ENCODE peak calls at places on chromosomes 4 and X, in ten cellular contexts. Z is caudate nucleus; N is hypothalamus; P is HEK293T; A is endothelial cell; Q is stimulated activated CD8-positive, alpha-beta memory T cell treated with anti-CD3 and anti-CD28 coated beads, Interleukin-12 subunit alpha, Interleukin-12 subunit beta, amount 100 ng/mL, for 1 hour; W is activated T-helper 1 cell treated with anti-CD3 and anti-CD28 coated beads, Interleukin-2, amount 50 U/mL, for 16 hours; O is LoVo; M is BE2C; S is activated CD8-positive, alpha-beta memory T cell treated with anti-CD3 and anti-CD28 coated beads, Interleukin-2, amount 50 U/mL, for 4 hours. I is an unnamed sample.

GRCh38 chrX:47877327-47877726 is 40.6 kb downstream of the ZNF81 start:
- DNase-seq in Z (no peak), N (no peak), P (no peak), A (no peak), Q (no peak), W (no peak), O (no peak), M (no peak), S (no peak), I (no peak)

GRCh38 chr4:8211229-8211628 is 12.1 kb downstream of the SH3TC1 start:
- DNase-seq in Z (no peak), N (no peak), P (no peak), A (no peak), Q (no peak), W (no peak), O (no peak), M (no peak), S (no peak), I (no peak)

GRCh38 chr4:145909331-145909730 is 29.3 kb downstream of the ZNF827 start:
- DNase-seq in Z (no peak), N (peak), P (peak), A (peak), Q (no peak), W (no peak), O (peak), M (peak), S (no peak), I (no peak)

GRCh38 chr4:119286377-119287002 is 35.4 kb downstream of the FABP2 start:
- DNase-seq in Z (no peak), N (no peak), P (no peak), A (peak), Q (no peak), W (no peak), O (peak), M (no peak), S (peak), I (peak)

GRCh38 chr4:15729910-15730533 is 27.2 kb downstream of the BST1 start:
- DNase-seq in Z (no peak), N (no peak), P (peak), A (no peak), Q (peak), W (no peak), O (peak), M (no peak), S (peak), I (no peak)

GRCh38 chrX:10109695-10110094 is 47.1 kb upstream of the CLCN4 start:
- DNase-seq in Z (peak), N (peak), P (no peak), A (no peak), Q (no peak), W (no peak), O (no peak), M (no peak), S (no peak), I (no peak)

GRCh38 chrX:19991350-19991718 is 473 bp upstream of the BCLAF3 start:
- DNase-seq in Z (no peak), N (no peak), P (no peak), A (no peak), Q (no peak), W (no peak), O (no peak), M (no peak), S (no peak), I (no peak)

GRCh38 chr4:6225469-6225868 is 25.1 kb upstream of the JAKMIP1 start:
- DNase-seq in Z (no peak), N (no peak), P (peak), A (peak), Q (no peak), W (no peak), O (peak), M (no peak), S (no peak), I (no peak)

GRCh38 chrX:53682885-53683555 is 3.5 kb downstream of the HUWE1 start:
- DNase-seq in Z (no peak), N (no peak), P (peak), A (peak), Q (no peak), W (peak), O (peak), M (peak), S (peak), I (no peak)

GRCh38 chr4:75830906-75831305 is 71.3 kb downstream of the PPEF2 start:
- DNase-seq in Z (no peak), N (no peak), P (no peak), A (no peak), Q (no peak), W (no peak), O (no peak), M (no peak), S (no peak), I (no peak)

GRCh38 chr4:8050555-8051206 is 107.9 kb downstream of the ABLIM2 start:
- DNase-seq in Z (peak), N (peak), P (peak), A (no peak), Q (no peak), W (no peak), O (no peak), M (peak), S (no peak), I (no peak)

GRCh38 chr4:51932261-51932660 is 87.9 kb downstream of the LRRC66 start:
- DNase-seq in Z (no peak), N (no peak), P (no peak), A (no peak), Q (no peak), W (no peak), O (no peak), M (no peak), S (no peak), I (peak)

GRCh38 chr4:77927991-77928925 is 65.6 kb downstream of the MRPL1 start:
- DNase-seq in Z (no peak), N (no peak), P (no peak), A (no peak), Q (no peak), W (no peak), O (peak), M (no peak), S (no peak), I (no peak)

GRCh38 chr4:3735196-3735595 is 31.0 kb upstream of the ADRA2C start:
- DNase-seq in Z (no peak), N (no peak), P (no peak), A (no peak), Q (no peak), W (no peak), O (no peak), M (no peak), S (no peak), I (no peak)

GRCh38 chrX:148599404-148599803 is 99.0 kb downstream of the AFF2 start:
- DNase-seq in Z (no peak), N (no peak), P (no peak), A (no peak), Q (no peak), W (no peak), O (no peak), M (no peak), S (no peak), I (no peak)

GRCh38 chrX:119398587-119398973 is 556 bp upstream of the SLC25A43 start:
- DNase-seq in Z (no peak), N (no peak), P (no peak), A (no peak), Q (no peak), W (no peak), O (no peak), M (no peak), S (no peak), I (no peak)

GRCh38 chrX:7216981-7217587 is 69.1 kb upstream of the PUDP start:
- DNase-seq in Z (no peak), N (no peak), P (no peak), A (no peak), Q (no peak), W (no peak), O (no peak), M (no peak), S (no peak), I (no peak)

I was measured in AG04449.